ENCODE peak calls at places on chromosomes 4 and X, in six cellular contexts. One of them, this sample, is unnamed.
A peak's percentile ranks its signal among the peaks of the same experiment; 100 is the strongest.

GRCh38 chr4:153115322-153116100 is 88.7 kb upstream of the TRIM2 start:
- DNase-seq in nephron progenitor cell: no peak
- DNase-seq in MCF 10A: peak; percentile 67
- DNase-seq in A549: peak; percentile 52
- DNase-seq in lung: peak; percentile 39
- DNase-seq in psoas muscle: no peak
- DNase-seq in this sample: peak; percentile 31

GRCh38 chrX:93875621-93876282 is 201.7 kb downstream of the FAM133A start:
- DNase-seq in psoas muscle: no peak
- DNase-seq in nephron progenitor cell: no peak
- DNase-seq in MCF 10A: peak; percentile 2
- DNase-seq in lung: no peak
- DNase-seq in A549: no peak
- DNase-seq in this sample: no peak

GRCh38 chrX:24619647-24620046 is 27.5 kb downstream of the PCYT1B start:
- DNase-seq in MCF 10A: peak; percentile 60
- DNase-seq in lung: no peak
- DNase-seq in A549: no peak
- DNase-seq in nephron progenitor cell: no peak
- DNase-seq in psoas muscle: no peak
- DNase-seq in this sample: no peak

GRCh38 chr4:156771171-156771837 is 200.3 kb downstream of the PDGFC start:
- DNase-seq in A549: no peak
- DNase-seq in psoas muscle: no peak
- DNase-seq in MCF 10A: peak; percentile 98
- DNase-seq in lung: peak; percentile 61
- DNase-seq in nephron progenitor cell: peak; percentile 6
- DNase-seq in this sample: no peak

GRCh38 chr4:102543030-102543505 is 41.9 kb downstream of the NFKB1 start:
- DNase-seq in MCF 10A: no peak
- DNase-seq in A549: no peak
- DNase-seq in nephron progenitor cell: no peak
- DNase-seq in lung: no peak
- DNase-seq in psoas muscle: no peak
- DNase-seq in this sample: no peak

GRCh38 chrX:147890766-147891165 is 21.0 kb upstream of the FMR1 start:
- DNase-seq in lung: no peak
- DNase-seq in psoas muscle: no peak
- DNase-seq in A549: no peak
- DNase-seq in nephron progenitor cell: no peak
- DNase-seq in MCF 10A: no peak
- DNase-seq in this sample: no peak

GRCh38 chr4:20249333-20249732 is 2.4 kb upstream of the SLIT2 start:
- DNase-seq in MCF 10A: peak; percentile 50
- DNase-seq in nephron progenitor cell: no peak
- DNase-seq in psoas muscle: no peak
- DNase-seq in A549: no peak
- DNase-seq in lung: no peak
- DNase-seq in this sample: no peak

GRCh38 chr4:152850377-152850776 is 70.6 kb downstream of the ARFIP1 start:
- DNase-seq in MCF 10A: peak; percentile 61
- DNase-seq in nephron progenitor cell: no peak
- DNase-seq in A549: no peak
- DNase-seq in lung: peak; percentile 70
- DNase-seq in psoas muscle: peak; percentile 42
- DNase-seq in this sample: no peak

GRCh38 chr4:183261953-183262775 is 57.9 kb downstream of the CLDN22 start:
- DNase-seq in nephron progenitor cell: peak; percentile 87
- DNase-seq in psoas muscle: peak; percentile 75
- DNase-seq in A549: peak; percentile 47
- DNase-seq in lung: peak; percentile 83
- DNase-seq in MCF 10A: peak; percentile 84
- DNase-seq in this sample: no peak

GRCh38 chr4:57187241-57187640 is 77.1 kb upstream of the IGFBP7 start:
- DNase-seq in lung: no peak
- DNase-seq in MCF 10A: peak; percentile 59
- DNase-seq in A549: no peak
- DNase-seq in nephron progenitor cell: no peak
- DNase-seq in psoas muscle: no peak
- DNase-seq in this sample: no peak

GRCh38 chr4:77179512-77179911 is 22.5 kb downstream of the CCNG2 start:
- DNase-seq in lung: no peak
- DNase-seq in nephron progenitor cell: no peak
- DNase-seq in psoas muscle: no peak
- DNase-seq in A549: no peak
- DNase-seq in MCF 10A: no peak
- DNase-seq in this sample: no peak

GRCh38 chr4:125352521-125352920 is 37.8 kb downstream of the FAT4 start:
- DNase-seq in nephron progenitor cell: no peak
- DNase-seq in psoas muscle: no peak
- DNase-seq in lung: no peak
- DNase-seq in MCF 10A: no peak
- DNase-seq in A549: no peak
- DNase-seq in this sample: no peak

GRCh38 chr4:68489338-68489737 is 42.1 kb downstream of the TMPRSS11E start:
- DNase-seq in MCF 10A: no peak
- DNase-seq in nephron progenitor cell: no peak
- DNase-seq in lung: no peak
- DNase-seq in psoas muscle: no peak
- DNase-seq in A549: no peak
- DNase-seq in this sample: no peak

GRCh38 chr4:185346975-185347601 is 48.6 kb downstream of the LRP2BP start:
- DNase-seq in A549: no peak
- DNase-seq in lung: no peak
- DNase-seq in nephron progenitor cell: no peak
- DNase-seq in psoas muscle: no peak
- DNase-seq in MCF 10A: no peak
- DNase-seq in this sample: no peak

GRCh38 chr4:139528377-139529005 is 27.5 kb downstream of the SETD7 start:
- DNase-seq in MCF 10A: peak; percentile 71
- DNase-seq in lung: peak; percentile 54
- DNase-seq in A549: no peak
- DNase-seq in psoas muscle: peak; percentile 66
- DNase-seq in nephron progenitor cell: no peak
- DNase-seq in this sample: no peak

GRCh38 chrX:44068043-44068442 is 94.9 kb upstream of the NDP start:
- DNase-seq in A549: no peak
- DNase-seq in MCF 10A: peak; percentile 33
- DNase-seq in nephron progenitor cell: no peak
- DNase-seq in psoas muscle: no peak
- DNase-seq in lung: no peak
- DNase-seq in this sample: no peak

GRCh38 chr4:108030332-108030731 is 40.6 kb downstream of the HADH start:
- DNase-seq in psoas muscle: no peak
- DNase-seq in nephron progenitor cell: peak; percentile 44
- DNase-seq in lung: no peak
- DNase-seq in MCF 10A: peak; percentile 51
- DNase-seq in A549: peak; percentile 8
- DNase-seq in this sample: no peak
- TF ChIP-seq CTCF in psoas muscle: peak; percentile 18
- TF ChIP-seq CTCF in nephron progenitor cell: peak; percentile 51
- TF ChIP-seq CTCF in lung: peak; percentile 17
- TF ChIP-seq CTCF in MCF 10A: peak; percentile 32
- TF ChIP-seq CTCF in A549: no peak
- TF ChIP-seq CTCF in this sample: no peak

GRCh38 chr4:38832624-38833528 is 23.7 kb downstream of the TLR6 start:
- DNase-seq in psoas muscle: no peak
- DNase-seq in MCF 10A: no peak
- DNase-seq in lung: no peak
- DNase-seq in A549: no peak
- DNase-seq in nephron progenitor cell: no peak
- DNase-seq in this sample: no peak
- TF ChIP-seq CTCF in psoas muscle: no peak
- TF ChIP-seq CTCF in MCF 10A: no peak
- TF ChIP-seq CTCF in lung: no peak
- TF ChIP-seq CTCF in A549: no peak
- TF ChIP-seq CTCF in nephron progenitor cell: no peak
- TF ChIP-seq CTCF in this sample: no peak

DNA sequence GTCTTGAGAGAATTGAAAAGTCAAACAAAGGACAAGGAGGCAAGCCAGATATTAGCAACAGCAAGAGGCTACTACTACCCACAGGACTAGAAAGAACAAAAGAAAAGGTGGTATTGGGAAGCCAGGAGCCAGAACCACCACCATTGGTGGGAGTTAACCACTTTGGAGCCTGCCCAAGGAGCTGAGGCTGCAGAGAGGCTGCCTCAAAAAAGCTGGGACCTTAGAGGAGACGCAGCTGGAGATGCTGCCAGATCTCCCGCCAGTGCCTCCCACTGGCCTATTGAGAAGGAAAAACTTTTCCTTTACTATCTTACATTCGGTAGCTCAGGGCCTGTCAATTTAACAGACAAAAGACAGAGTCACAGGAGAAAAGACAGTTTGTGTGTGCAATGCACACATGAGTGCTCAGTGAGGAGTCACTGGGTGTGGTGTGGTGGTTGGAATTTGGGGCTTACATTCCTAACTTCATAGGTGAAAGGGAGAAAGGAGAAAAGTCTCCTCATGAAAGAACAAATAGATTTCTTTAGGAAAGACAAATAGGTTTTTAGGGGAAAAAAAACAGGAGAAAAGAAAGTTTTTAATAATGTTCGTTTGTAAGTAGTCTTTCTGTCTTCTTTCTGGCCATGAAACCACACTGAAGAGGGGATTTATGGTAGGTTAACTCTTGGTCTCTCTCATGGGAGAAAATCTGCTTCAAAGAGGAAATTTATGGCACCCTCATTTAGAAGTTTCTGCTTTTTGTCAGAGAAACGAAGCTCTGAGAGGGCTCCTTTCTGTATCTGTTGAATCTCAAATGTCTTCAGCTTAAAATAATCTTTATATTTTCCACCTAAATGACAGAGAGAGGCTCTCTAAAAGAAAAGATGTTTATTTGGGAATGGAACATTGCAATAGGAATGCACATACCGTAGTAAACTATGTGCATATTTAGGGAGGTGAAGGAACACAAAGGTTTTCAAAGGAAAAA is 52.6 kb upstream of the HPSE start:
- DNase-seq in nephron progenitor cell: no peak
- DNase-seq in MCF 10A: no peak
- DNase-seq in lung: no peak
- DNase-seq in A549: no peak
- DNase-seq in psoas muscle: no peak
- DNase-seq in this sample: no peak
- TF ChIP-seq CTCF in nephron progenitor cell: no peak
- TF ChIP-seq CTCF in MCF 10A: no peak
- TF ChIP-seq CTCF in lung: no peak
- TF ChIP-seq CTCF in A549: no peak
- TF ChIP-seq CTCF in psoas muscle: no peak
- TF ChIP-seq CTCF in this sample: no peak

DNA sequence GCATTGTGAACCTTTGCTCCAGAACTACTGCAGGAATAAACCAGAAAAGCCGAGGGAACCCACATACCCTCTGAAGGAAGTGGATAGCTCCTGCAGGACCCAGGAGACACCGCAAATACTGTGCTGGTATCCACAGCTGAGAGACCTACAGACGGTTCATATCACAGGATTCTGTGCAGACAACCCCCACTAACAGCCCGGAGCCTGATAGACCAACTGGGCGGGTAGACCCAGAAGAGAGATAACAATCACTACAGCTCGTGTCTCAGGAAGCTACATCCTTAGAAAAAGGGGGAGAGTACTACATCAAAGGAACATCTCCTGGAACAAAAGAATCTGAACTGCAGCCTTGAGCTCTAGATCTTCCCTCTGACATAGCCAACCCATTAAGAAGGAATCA is 150.8 kb downstream of the FRAS1 start:
- DNase-seq in nephron progenitor cell: no peak
- DNase-seq in lung: no peak
- DNase-seq in A549: no peak
- DNase-seq in MCF 10A: no peak
- DNase-seq in psoas muscle: no peak
- DNase-seq in this sample: no peak
- TF ChIP-seq CTCF in nephron progenitor cell: no peak
- TF ChIP-seq CTCF in lung: no peak
- TF ChIP-seq CTCF in A549: no peak
- TF ChIP-seq CTCF in MCF 10A: no peak
- TF ChIP-seq CTCF in psoas muscle: no peak
- TF ChIP-seq CTCF in this sample: no peak

GRCh38 chrX:71911023-71911730 is 532 bp downstream of the NHSL2 start:
- DNase-seq in A549: peak; percentile 42
- DNase-seq in psoas muscle: peak; percentile 21
- DNase-seq in nephron progenitor cell: peak; percentile 67
- DNase-seq in lung: no peak
- DNase-seq in MCF 10A: no peak
- DNase-seq in this sample: no peak

GRCh38 chrX:71910526-71911022 is at the start of gene NHSL2:
- DNase-seq in nephron progenitor cell: peak; percentile 49
- DNase-seq in MCF 10A: no peak
- DNase-seq in psoas muscle: peak; percentile 29
- DNase-seq in lung: no peak
- DNase-seq in A549: no peak
- DNase-seq in this sample: no peak

GRCh38 chrX:71911731-71912050 is 1.0 kb downstream of the NHSL2 start:
- DNase-seq in nephron progenitor cell: peak; percentile 50
- DNase-seq in psoas muscle: peak; percentile 17
- DNase-seq in MCF 10A: no peak
- DNase-seq in A549: no peak
- DNase-seq in lung: no peak
- DNase-seq in this sample: no peak

GRCh38 chrX:71908387-71908786 is 2.3 kb upstream of the NHSL2 start:
- DNase-seq in nephron progenitor cell: no peak
- DNase-seq in psoas muscle: no peak
- DNase-seq in A549: no peak
- DNase-seq in lung: no peak
- DNase-seq in MCF 10A: no peak
- DNase-seq in this sample: no peak

DNA sequence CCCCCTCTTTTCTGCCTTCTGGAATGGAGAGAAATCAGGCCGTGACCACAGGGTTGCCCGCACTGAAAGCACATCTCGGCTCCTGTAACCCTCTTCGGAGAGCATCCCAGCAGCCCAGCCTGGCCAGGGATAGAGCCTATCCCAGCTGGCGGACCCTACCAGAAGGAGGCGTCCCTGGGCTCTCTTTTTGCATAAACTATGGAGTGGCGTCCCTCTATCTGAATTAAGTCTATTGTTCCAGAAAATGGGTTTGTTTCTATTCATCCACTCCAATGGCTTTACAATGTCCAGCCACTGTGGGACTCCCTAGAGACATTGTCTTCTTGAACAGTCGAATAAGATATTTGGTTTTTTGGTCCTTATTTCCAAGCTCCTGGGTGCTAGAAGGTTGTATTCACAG is 689 bp upstream of the NHSL2 start:
- DNase-seq in A549: no peak
- DNase-seq in MCF 10A: no peak
- DNase-seq in lung: no peak
- DNase-seq in psoas muscle: peak; percentile 23
- DNase-seq in nephron progenitor cell: peak; percentile 35
- DNase-seq in this sample: no peak
- TF ChIP-seq CTCF in A549: peak; percentile 33
- TF ChIP-seq CTCF in MCF 10A: no peak
- TF ChIP-seq CTCF in lung: no peak
- TF ChIP-seq CTCF in psoas muscle: no peak
- TF ChIP-seq CTCF in nephron progenitor cell: no peak
- TF ChIP-seq CTCF in this sample: no peak

GRCh38 chrX:57822398-57822797 is 87.9 kb downstream of the ZXDA start:
- DNase-seq in lung: no peak
- DNase-seq in MCF 10A: no peak
- DNase-seq in A549: no peak
- DNase-seq in psoas muscle: no peak
- DNase-seq in nephron progenitor cell: no peak
- DNase-seq in this sample: no peak
- TF ChIP-seq CTCF in lung: no peak
- TF ChIP-seq CTCF in MCF 10A: no peak
- TF ChIP-seq CTCF in A549: no peak
- TF ChIP-seq CTCF in psoas muscle: no peak
- TF ChIP-seq CTCF in nephron progenitor cell: no peak
- TF ChIP-seq CTCF in this sample: no peak

This sample was measured in activated B cell treated with CpG ODN at 0.5 μM for 24 hours.